ENCODE peak calls at places on chromosomes 1 and 21, in six cellular contexts. I is body of pancreas; T is fibroblast of lung; K is CD4-positive, CD25-positive, alpha-beta regulatory T cell; U is CD8-positive, alpha-beta T cell; B is left lung. X is an unnamed sample.

GRCh38 chr1:226675720-226676357 is 63.2 kb downstream of the ITPKB start:
- DNase-seq in I (no peak), T (no peak), K (no peak), U (no peak), B (no peak), X (no peak)

GRCh38 chr1:94553931-94554330 is 12.4 kb upstream of the F3 start:
- DNase-seq in I (no peak), T (no peak), K (no peak), U (no peak), B (no peak), X (no peak)

GRCh38 chr1:31383967-31384366 is 11.1 kb upstream of the FABP3 start:
- DNase-seq in I (no peak), T (no peak), K (no peak), U (no peak), B (no peak), X (no peak)

GRCh38 chr21:28230559-28230958 is 762.1 kb downstream of the LTN1 start:
- DNase-seq in I (no peak), T (no peak), K (no peak), U (no peak), B (no peak), X (no peak)

GRCh38 chr21:45747802-45748445 is 104.4 kb downstream of the PCBP3 start:
- DNase-seq in I (no peak), T (peak; percentile 50), K (no peak), U (no peak), B (no peak), X (peak; percentile 48)

GRCh38 chr21:41769933-41770332 is 3.1 kb upstream of the RIPK4 start:
- DNase-seq in I (no peak), T (no peak), K (no peak), U (no peak), B (no peak), X (no peak)

GRCh38 chr1:239858058-239858457 is 233.6 kb upstream of the FMN2 start:
- DNase-seq in I (no peak), T (peak; percentile 70), K (no peak), U (no peak), B (no peak), X (no peak)

GRCh38 chr1:214332950-214333798 is 52.2 kb downstream of the SMYD2 start:
- DNase-seq in I (peak; percentile 54), T (peak; percentile 47), K (peak; percentile 14), U (no peak), B (no peak), X (no peak)

GRCh38 chr21:34949045-34949444 is 100.1 kb downstream of the RUNX1 start:
- DNase-seq in I (no peak), T (no peak), K (no peak), U (no peak), B (no peak), X (no peak)

GRCh38 chr1:153968400-153968799 is 698 bp downstream of the CREB3L4 start:
- DNase-seq in I (no peak), T (no peak), K (no peak), U (no peak), B (no peak), X (no peak)
- H3K27ac ChIP-seq in I (peak overlapping the region; percentile 89), T (no peak overlapping the region), K (peak overlapping the region; percentile 89), U (no peak overlapping the region), B (peak overlapping the region; percentile 93), X (no peak overlapping the region)

DNA sequence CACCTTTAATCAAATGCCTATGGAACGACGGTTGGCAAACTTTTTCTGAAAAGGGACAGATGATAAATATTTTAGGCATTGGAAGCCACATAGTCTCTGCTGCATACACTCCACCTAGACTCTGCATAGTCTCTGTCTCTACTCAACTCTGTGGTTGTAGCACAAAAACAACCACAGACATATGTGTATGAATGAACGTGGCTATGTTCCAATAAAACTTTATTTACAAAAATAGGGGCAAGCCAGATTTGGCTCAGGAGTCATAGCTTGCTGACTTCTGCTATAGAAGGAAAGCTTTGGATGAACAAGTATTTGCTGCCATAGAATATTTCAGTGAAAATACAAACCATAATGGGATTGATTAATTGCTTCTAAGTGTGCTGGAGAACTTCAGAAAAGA is 37.5 kb upstream of the ADORA3 start:
- DNase-seq in I (no peak), T (no peak), K (no peak), U (no peak), B (no peak), X (no peak)
- H3K27ac ChIP-seq in I (no peak overlapping the region), T (no peak overlapping the region), K (no peak overlapping the region), U (no peak overlapping the region), B (no peak overlapping the region), X (no peak overlapping the region)

GRCh38 chr1:42950146-42950480 is 8.6 kb downstream of the SLC2A1 start:
- DNase-seq in I (no peak), T (peak; percentile 95), K (no peak), U (no peak), B (no peak), X (no peak)

GRCh38 chr1:42949312-42950145 is 9.1 kb downstream of the SLC2A1 start:
- DNase-seq in I (no peak), T (peak; percentile 75), K (no peak), U (no peak), B (no peak), X (no peak)

GRCh38 chr1:42952353-42953001 is 6.2 kb downstream of the SLC2A1 start:
- DNase-seq in I (no peak), T (peak; percentile 48), K (no peak), U (peak; percentile 76), B (no peak), X (no peak)

GRCh38 chr1:42953182-42954180 is 5.2 kb downstream of the SLC2A1 start:
- DNase-seq in I (no peak), T (no peak), K (no peak), U (no peak), B (no peak), X (peak; percentile 23)

DNA sequence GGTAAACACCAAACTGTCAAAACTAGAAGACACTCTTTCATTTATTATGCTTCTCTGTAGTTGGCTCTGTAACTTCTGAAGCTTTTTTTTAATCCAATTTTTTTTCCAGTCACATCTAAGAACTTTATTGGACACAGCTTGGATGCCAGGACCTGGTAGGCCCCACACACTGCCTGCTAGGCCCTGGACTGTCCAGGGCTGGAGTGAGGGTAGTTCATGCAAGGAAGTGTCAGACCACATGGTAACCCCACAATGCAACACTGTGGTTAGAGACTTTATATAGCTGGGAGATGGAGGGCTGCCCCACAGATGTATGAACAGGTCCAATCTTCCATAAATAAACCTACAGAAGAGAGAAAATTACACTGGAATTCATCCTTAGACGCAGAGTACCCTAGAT is 7.1 kb downstream of the SLC2A1 start:
- DNase-seq in I (no peak), T (no peak), K (no peak), U (no peak), B (no peak), X (no peak)
- H3K27ac ChIP-seq in I (no peak overlapping the region), T (no peak overlapping the region), K (peak overlapping the region; percentile 64), U (no peak overlapping the region), B (no peak overlapping the region), X (no peak overlapping the region)

GRCh38 chr1:66521736-66522365 is 12.1 kb upstream of the SGIP1 start:
- DNase-seq in I (no peak), T (peak; percentile 91), K (no peak), U (no peak), B (no peak), X (no peak)
- H3K27ac ChIP-seq in I (no peak overlapping the region), T (no peak overlapping the region), K (no peak overlapping the region), U (no peak overlapping the region), B (no peak overlapping the region), X (no peak overlapping the region)

GRCh38 chr1:15756143-15757015 is 2.2 kb upstream of the FBLIM1 start:
- DNase-seq in I (peak; percentile 63), T (no peak), K (no peak), U (no peak), B (no peak), X (no peak)

GRCh38 chr1:15755643-15756040 is 3.0 kb upstream of the FBLIM1 start:
- DNase-seq in I (no peak), T (no peak), K (no peak), U (no peak), B (no peak), X (no peak)

GRCh38 chr1:15757575-15758401 is 807 bp upstream of the FBLIM1 start:
- DNase-seq in I (no peak), T (peak; percentile 40), K (no peak), U (no peak), B (no peak), X (no peak)

GRCh38 chr1:15758537-15758936 is at the start of gene FBLIM1:
- DNase-seq in I (no peak), T (peak; percentile 43), K (no peak), U (no peak), B (no peak), X (no peak)

DNA sequence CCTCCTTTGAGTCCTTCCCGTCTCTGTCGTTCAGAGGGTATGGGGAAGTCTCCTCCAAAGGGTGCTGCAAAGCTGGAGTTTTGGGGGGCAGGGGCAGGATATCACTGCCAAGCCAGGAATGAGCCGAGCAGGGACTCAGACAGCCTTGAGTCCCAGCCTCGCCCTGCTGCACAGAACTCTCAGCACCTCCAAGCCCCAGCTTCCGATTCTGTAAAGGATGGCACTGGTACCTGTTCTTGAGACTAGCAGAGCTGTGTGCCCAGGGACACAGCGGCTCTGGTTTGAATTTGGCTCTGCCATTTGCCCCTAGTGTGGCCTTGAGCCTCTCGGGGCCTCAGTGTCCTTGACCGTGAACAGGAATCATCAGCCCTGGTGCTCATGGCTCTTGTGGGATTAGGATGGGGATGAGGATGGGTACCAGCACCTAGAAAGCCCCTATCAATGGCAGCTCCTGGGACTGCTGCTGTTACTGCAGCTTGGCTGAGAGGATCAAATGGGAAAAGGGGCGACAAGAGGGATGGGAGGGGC is 1.5 kb upstream of the FBLIM1 start:
- DNase-seq in I (no peak), T (no peak), K (no peak), U (no peak), B (no peak), X (no peak)
- H3K27ac ChIP-seq in I (peak overlapping the region; percentile 64), T (no peak overlapping the region), K (no peak overlapping the region), U (no peak overlapping the region), B (no peak overlapping the region), X (no peak overlapping the region)

GRCh38 chr1:25971882-25972180 is 26.0 kb downstream of the PAFAH2 start:
- DNase-seq in I (no peak), T (no peak), K (no peak), U (no peak), B (no peak), X (no peak)

GRCh38 chr1:25978404-25978803 is 19.5 kb downstream of the PAFAH2 start:
- DNase-seq in I (no peak), T (no peak), K (no peak), U (no peak), B (no peak), X (no peak)

GRCh38 chr1:25973610-25974355 is 24.1 kb downstream of the PAFAH2 start:
- DNase-seq in I (no peak), T (no peak), K (no peak), U (no peak), B (no peak), X (no peak)

GRCh38 chr1:25979210-25979609 is 18.7 kb downstream of the PAFAH2 start:
- DNase-seq in I (no peak), T (no peak), K (no peak), U (no peak), B (no peak), X (no peak)

GRCh38 chr1:25977816-25978215 is 20.0 kb downstream of the PAFAH2 start:
- DNase-seq in I (no peak), T (no peak), K (no peak), U (no peak), B (no peak), X (no peak)
- H3K27ac ChIP-seq in I (no peak overlapping the region), T (no peak overlapping the region), K (no peak overlapping the region), U (no peak overlapping the region), B (no peak overlapping the region), X (no peak overlapping the region)

GRCh38 chr1:67431156-67431765 is 1.1 kb upstream of the SERBP1 start:
- DNase-seq in I (no peak), T (no peak), K (no peak), U (no peak), B (no peak), X (no peak)
- H3K27ac ChIP-seq in I (peak overlapping the region; percentile 90), T (peak overlapping the region; percentile 88), K (peak overlapping the region; percentile 97), U (peak overlapping the region; percentile 86), B (peak overlapping the region; percentile 86), X (peak overlapping the region; percentile 85)

GRCh38 chr1:110672001-110672752 is 2.6 kb downstream of the KCNA3 start:
- DNase-seq in I (peak; percentile 30), T (no peak), K (peak; percentile 75), U (peak; percentile 64), B (no peak), X (peak; percentile 57)
- H3K27ac ChIP-seq in I (no peak overlapping the region), T (peak overlapping the region; percentile 58), K (peak overlapping the region; percentile 96), U (peak overlapping the region; percentile 93), B (peak overlapping the region; percentile 46), X (peak overlapping the region; percentile 78)